ENCODE peak calls at places on chromosome 3, in seven cellular contexts. J, O, V, F, U, N and W are unnamed samples.

GRCh38 chr3:52005571-52005986 is 9.9 kb upstream of the RPL29 start:
- DNase-seq in N (no peak), O (peak), J (no peak), F (no peak), V (no peak), U (no peak), W (no peak)

GRCh38 chr3:60192297-60193114 is 1058.7 kb downstream of the FHIT start:
- DNase-seq in N (peak), J (no peak), V (no peak), F (no peak), O (no peak), U (no peak), W (no peak)

GRCh38 chr3:128111147-128111546 is 12.5 kb downstream of the RUVBL1 start:
- DNase-seq in J (no peak), F (no peak), O (no peak), N (no peak), U (no peak), V (no peak), W (no peak)

GRCh38 chr3:152198655-152199054 is 70.1 kb upstream of the MBNL1 start:
- DNase-seq in J (no peak), N (peak), V (no peak), F (no peak), O (no peak), U (no peak), W (peak)

GRCh38 chr3:43872301-43872700 is 181.6 kb downstream of the ABHD5 start:
- DNase-seq in F (no peak), J (no peak), N (no peak), V (no peak), O (peak), U (no peak), W (no peak)

GRCh38 chr3:180253283-180253682 is 216.5 kb upstream of the PEX5L start:
- DNase-seq in U (no peak), O (no peak), N (no peak), F (no peak), V (no peak), J (no peak), W (no peak)

GRCh38 chr3:146308682-146309081 is 57.8 kb upstream of the PLSCR4 start:
- DNase-seq in V (peak), U (no peak), N (no peak), J (no peak), O (peak), F (no peak), W (no peak)

GRCh38 chr3:49900491-49901153 is 3.1 kb downstream of the MST1R start:
- DNase-seq in F (no peak), U (peak), O (no peak), V (no peak), N (no peak), J (no peak), W (no peak)

GRCh38 chr3:3015472-3016089 is 94.6 kb downstream of the IL5RA start:
- DNase-seq in U (no peak), O (no peak), J (no peak), F (no peak), V (no peak), N (peak), W (peak)

GRCh38 chr3:56725175-56725574 is 42.1 kb upstream of the TASOR start:
- DNase-seq in N (no peak), F (no peak), J (no peak), O (no peak), U (no peak), V (no peak), W (no peak)

GRCh38 chr3:143118630-143119008 is 952 bp upstream of the CHST2 start:
- DNase-seq in F (no peak), U (no peak), O (no peak), J (no peak), N (no peak), V (no peak), W (no peak)

GRCh38 chr3:61172684-61173083 is 78.6 kb downstream of the FHIT start:
- DNase-seq in F (no peak), N (no peak), O (no peak), J (no peak), V (no peak), U (no peak), W (peak)

GRCh38 chr3:133760916-133761315 is 14.7 kb downstream of the TF start:
- DNase-seq in V (no peak), F (no peak), O (no peak), N (no peak), U (no peak), J (no peak), W (no peak)

GRCh38 chr3:133763797-133764734 is 17.9 kb downstream of the TF start:
- DNase-seq in F (no peak), N (no peak), U (no peak), V (peak), J (no peak), O (no peak), W (no peak)

GRCh38 chr3:133762539-133762938 is 16.3 kb downstream of the TF start:
- DNase-seq in J (no peak), V (no peak), U (no peak), F (no peak), O (no peak), N (no peak), W (no peak)

GRCh38 chr3:133759740-133760069 is 13.5 kb downstream of the TF start:
- DNase-seq in F (no peak), O (no peak), J (no peak), N (no peak), V (no peak), U (no peak), W (no peak)

GRCh38 chr3:133761605-133762484 is 15.7 kb downstream of the TF start:
- DNase-seq in J (no peak), F (no peak), V (no peak), U (no peak), N (no peak), O (no peak), W (no peak)
- TF ChIP-seq POLR2A in J (no peak), F (no peak), V (no peak), U (no peak), N (no peak), O (no peak), W (no peak)

DNA sequence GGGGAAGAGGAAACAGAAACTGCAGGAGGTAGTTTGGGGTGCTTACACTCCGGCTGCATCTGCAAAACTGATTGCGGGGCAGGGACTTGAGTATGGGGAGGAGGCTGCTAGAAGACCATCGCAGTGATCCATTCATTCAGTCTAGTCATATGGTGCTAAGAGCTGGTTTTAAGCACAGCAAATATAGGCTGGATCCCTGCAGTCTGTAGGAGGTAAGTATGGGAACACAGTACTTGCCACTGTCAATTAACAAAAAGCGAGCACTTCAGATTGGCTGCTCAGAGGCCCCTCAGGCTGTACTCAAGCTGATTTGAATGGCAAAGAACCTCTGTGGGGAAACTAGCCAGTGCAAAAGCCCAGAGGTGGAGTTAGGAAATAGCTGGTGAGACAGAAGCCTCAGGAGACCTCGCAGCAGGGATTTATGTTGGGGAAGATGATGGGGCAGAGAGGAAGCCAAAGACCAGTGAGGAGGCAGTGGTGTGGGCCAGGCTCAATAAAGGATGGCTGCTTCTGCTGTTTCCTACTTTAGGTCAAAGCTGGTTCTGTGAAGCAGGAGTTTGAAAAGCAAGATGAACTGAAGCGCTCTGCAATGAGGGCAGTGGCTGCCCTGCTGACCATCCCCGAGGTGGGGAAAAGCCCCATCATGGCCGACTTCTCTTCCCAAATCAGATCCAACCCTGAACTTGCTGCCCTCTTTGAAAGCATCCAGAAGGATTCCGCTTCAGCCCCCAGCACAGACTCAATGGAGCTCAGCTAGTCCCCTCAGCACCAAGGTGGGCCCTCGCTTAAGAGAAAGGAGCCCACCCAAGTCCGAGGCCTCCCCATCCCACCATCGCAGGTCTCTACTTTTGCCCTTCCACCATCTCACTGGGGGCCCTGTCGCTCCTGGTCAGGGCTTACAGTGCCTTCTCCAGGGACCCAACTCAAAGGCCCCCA is 7.9 kb downstream of the RPL32 start:
- DNase-seq in F (no peak), N (peak), U (no peak), O (no peak), J (no peak), V (no peak), W (no peak)
- TF ChIP-seq POLR2A in F (no peak), N (peak), U (no peak), O (peak), J (no peak), V (no peak), W (peak)

DNA sequence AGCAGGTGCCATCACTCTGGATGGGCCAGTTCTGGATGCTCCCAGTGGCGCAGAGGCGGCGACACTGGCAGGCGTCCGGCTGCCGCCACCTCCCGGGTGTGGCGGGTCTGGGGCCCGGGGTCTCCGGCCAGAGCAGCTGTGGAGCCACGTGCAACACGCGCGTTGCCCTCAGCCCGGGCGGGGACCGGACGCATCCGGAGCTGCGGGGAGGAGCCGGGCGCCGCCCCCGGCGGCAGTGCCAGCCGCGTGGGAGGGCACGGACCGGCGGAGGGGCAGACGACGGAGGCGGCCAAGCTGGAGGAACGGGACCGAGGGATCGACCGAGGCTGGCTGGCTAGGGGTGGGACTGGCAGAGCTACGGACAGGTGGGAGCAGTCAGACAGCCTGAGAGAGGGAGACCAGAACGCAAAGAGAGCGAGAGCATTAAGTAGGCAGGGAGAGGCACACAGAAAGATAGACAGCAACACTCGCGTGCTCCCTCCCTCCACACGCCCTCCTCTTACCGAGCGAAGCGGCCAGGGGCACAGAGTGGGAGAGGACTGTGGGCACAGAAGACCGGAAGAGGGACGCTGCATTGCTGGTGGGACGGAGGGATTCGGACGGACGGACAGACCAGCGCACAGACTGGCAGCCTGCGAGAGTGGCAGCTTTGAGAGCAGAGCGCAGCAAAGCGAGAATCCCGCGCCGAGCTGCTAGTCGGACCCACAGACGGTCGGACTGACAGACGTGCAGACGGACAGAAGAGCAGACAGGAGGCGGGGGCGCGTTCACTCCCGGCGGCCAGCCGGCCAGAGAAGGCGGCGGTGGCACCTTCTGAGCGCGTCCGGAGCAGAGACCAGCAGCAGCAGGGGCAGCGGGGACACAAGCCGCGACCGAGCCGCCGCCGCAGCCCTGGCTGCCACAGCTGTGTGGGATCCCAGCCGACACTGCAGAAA is at the start of gene ARPP21:
- DNase-seq in N (peak), J (no peak), F (peak), O (peak), U (no peak), V (no peak), W (peak)
- TF ChIP-seq POLR2A in N (no peak), J (no peak), F (no peak), O (no peak), U (no peak), V (no peak), W (no peak)

GRCh38 chr3:119463171-119464169 is at the start of gene TMEM39A:
- DNase-seq in N (peak), O (peak), U (peak), F (peak), J (peak), V (peak), W (peak)
- TF ChIP-seq POLR2A in N (peak), O (peak), U (no peak), F (peak), J (peak), V (peak), W (peak)

GRCh38 chr3:45748068-45748467 is 48.3 kb downstream of the SLC6A20 start:
- DNase-seq in O (no peak), J (no peak), F (no peak), V (no peak), U (no peak), N (no peak), W (no peak)

GRCh38 chr3:45751537-45752242 is 44.6 kb downstream of the SLC6A20 start:
- DNase-seq in J (no peak), O (no peak), F (no peak), U (no peak), V (no peak), N (no peak), W (no peak)

GRCh38 chr3:45742432-45743089 is 53.4 kb downstream of the SACM1L start:
- DNase-seq in U (no peak), V (no peak), J (no peak), N (no peak), O (no peak), F (no peak), W (no peak)

GRCh38 chr3:45746182-45746973 is 50.0 kb downstream of the SLC6A20 start:
- DNase-seq in U (no peak), N (no peak), J (no peak), V (no peak), O (no peak), F (no peak), W (no peak)

DNA sequence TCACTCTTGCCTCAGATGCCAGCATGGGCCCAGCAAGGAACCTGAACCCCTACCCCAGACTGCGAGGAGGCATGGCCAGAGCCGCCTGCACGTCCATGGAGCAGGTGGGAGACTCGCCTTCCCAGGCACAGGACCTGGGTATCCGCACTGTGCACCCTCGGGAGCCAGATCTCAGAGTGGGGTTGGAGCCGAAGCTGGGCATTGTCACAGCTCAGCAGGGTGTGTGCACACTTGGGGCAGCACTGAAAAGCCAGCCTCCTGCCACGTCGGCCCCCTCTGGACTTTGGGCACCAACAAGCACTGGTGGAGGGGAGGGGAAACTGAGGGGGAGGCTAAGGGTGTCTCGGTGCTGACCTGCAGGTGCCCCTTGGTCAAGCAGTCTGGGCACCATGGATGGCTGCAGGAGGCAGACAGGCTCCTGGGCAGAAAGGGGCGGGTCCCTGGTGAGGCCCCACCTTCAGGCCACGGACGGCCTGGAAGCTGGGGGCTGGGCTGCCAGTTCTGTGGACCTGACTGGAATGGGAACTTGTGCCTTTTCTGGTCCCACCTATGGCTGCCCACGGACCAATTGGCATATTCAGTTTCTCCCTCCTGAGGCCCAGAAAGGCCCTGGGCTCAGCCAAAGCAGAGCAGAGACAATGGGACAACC is 49.2 kb downstream of the SLC6A20 start:
- DNase-seq in N (no peak), O (no peak), F (no peak), J (no peak), U (no peak), V (no peak), W (no peak)
- TF ChIP-seq POLR2A in N (no peak), O (no peak), F (no peak), J (no peak), U (no peak), V (no peak), W (no peak)

GRCh38 chr3:134373942-134374790 is at the start of gene AMOTL2:
- DNase-seq in V (peak), J (peak), O (peak), N (peak), U (peak), F (peak), W (peak)
- TF ChIP-seq POLR2A in V (no peak), J (peak), O (peak), N (no peak), U (no peak), F (peak), W (no peak)